ENCODE peak calls at places on chromosome 2, in four cellular contexts. D is neuronal stem cell, B is NCI-H1436 treated with DMSO at 0.1 percent for 48 hours, V is WTC11. U is an unnamed sample.

GRCh38 chr2:64766841-64767669 is 113.3 kb upstream of the SERTAD2 start:
- DNase-seq in V (no peak), B (no peak), D (no peak), U (peak; percentile 66)

GRCh38 chr2:68784191-68784590 is 49.6 kb downstream of the ARHGAP25 start:
- DNase-seq in V (no peak), D (no peak), B (no peak), U (no peak)

GRCh38 chr2:203580846-203581245 is 45.7 kb upstream of the RAPH1 start:
- DNase-seq in B (no peak), V (no peak), D (no peak), U (no peak)

GRCh38 chr2:135047295-135047694 is at the start of gene MAP3K19:
- DNase-seq in V (no peak), B (no peak), D (no peak), U (no peak)

GRCh38 chr2:191950132-191950885 is 103.4 kb upstream of the CAVIN2 start:
- DNase-seq in V (no peak), B (no peak), D (no peak), U (no peak)

GRCh38 chr2:203097735-203098134 is 83.1 kb downstream of the NBEAL1 start:
- DNase-seq in D (no peak), V (no peak), B (no peak), U (no peak)

GRCh38 chr2:62485780-62486765 is 19.9 kb downstream of the TMEM17 start:
- DNase-seq in B (no peak), D (no peak), V (no peak), U (no peak)

GRCh38 chr2:135657806-135658582 is 83.7 kb upstream of the UBXN4 start:
- DNase-seq in D (no peak), B (no peak), V (no peak), U (peak; percentile 33)